ENCODE peak calls at places on chromosomes 13 and 19, in five cellular contexts. O is astrocyte, A is cardiac fibroblast, K is body of pancreas, G is osteocyte. W is an unnamed sample.

GRCh38 chr13:67070306-67070705 is 159.8 kb downstream of the PCDH9 start:
- DNase-seq in K (no peak), A (no peak), G (no peak), O (no peak), W (no peak)

GRCh38 chr19:52786078-52786463 is 520 bp downstream of the ZNF600 start:
- DNase-seq in A (no peak), O (no peak), K (peak), G (no peak), W (no peak)

GRCh38 chr13:78602561-78603239 is 652 bp downstream of the POU4F1 start:
- DNase-seq in K (no peak), G (no peak), O (no peak), A (no peak), W (no peak)

GRCh38 chr19:16143399-16144215 is at the start of gene HSH2D:
- DNase-seq in G (no peak), O (no peak), K (peak), A (no peak), W (no peak)

GRCh38 chr13:41457589-41458186 is 338 bp downstream of the RGCC start:
- DNase-seq in K (no peak), O (no peak), G (no peak), A (no peak), W (peak)

GRCh38 chr19:1929051-1929742 is 11.8 kb upstream of the CSNK1G2 start:
- DNase-seq in G (peak), O (peak), A (peak), K (peak), W (peak)

GRCh38 chr19:10797541-10798256 is 38.3 kb downstream of the TMED1 start:
- DNase-seq in K (no peak), O (no peak), A (peak), G (no peak), W (no peak)

GRCh38 chr19:6663236-6664187 is 6.4 kb downstream of the TNFSF14 start:
- DNase-seq in G (no peak), O (no peak), K (no peak), A (no peak), W (no peak)

GRCh38 chr13:32824671-32825070 is 191.6 kb upstream of the KL start:
- DNase-seq in O (peak), K (no peak), G (no peak), A (peak), W (no peak)

GRCh38 chr13:104132849-104133248 is 1066.6 kb upstream of the SLC10A2 start:
- DNase-seq in O (no peak), G (no peak), A (no peak), K (no peak), W (no peak)

GRCh38 chr19:1133471-1133929 is 29.7 kb downstream of the GPX4 start:
- DNase-seq in K (no peak), A (no peak), G (no peak), O (no peak), W (no peak)

GRCh38 chr19:13865578-13866462 is 11.1 kb upstream of the NANOS3 start:
- DNase-seq in K (no peak), O (no peak), G (no peak), A (no peak), W (no peak)

GRCh38 chr13:99572921-99573320 is 71.6 kb downstream of the TM9SF2 start:
- DNase-seq in A (peak), K (no peak), O (peak), G (no peak), W (no peak)

GRCh38 chr19:18346091-18346490 is 5.7 kb downstream of the PGPEP1 start:
- DNase-seq in O (no peak), G (no peak), A (no peak), K (no peak), W (no peak)

GRCh38 chr19:35284153-35285140 is 2.1 kb downstream of the HAMP start:
- DNase-seq in K (no peak), G (no peak), A (no peak), O (no peak), W (no peak)

GRCh38 chr13:90943961-90944360 is 403.5 kb upstream of the MIR17HG start:
- DNase-seq in O (no peak), G (no peak), K (no peak), A (no peak), W (no peak)

GRCh38 chr13:60412909-60413616 is 16.0 kb downstream of the TDRD3 start:
- DNase-seq in A (no peak), G (no peak), K (no peak), O (no peak), W (no peak)

GRCh38 chr19:16327501-16327900 is 2.9 kb downstream of the KLF2 start:
- DNase-seq in O (no peak), G (no peak), K (no peak), A (peak), W (no peak)

GRCh38 chr13:109348514-109349340 is 437.7 kb downstream of the IRS2 start:
- DNase-seq in O (peak), G (no peak), A (peak), K (no peak), W (no peak)

GRCh38 chr13:50081106-50081898 is 66.1 kb downstream of the KCNRG start:
- DNase-seq in A (no peak), O (no peak), G (peak), K (peak), W (peak)

GRCh38 chr19:2312819-2313501 is 5.0 kb upstream of the LINGO3 start:
- DNase-seq in A (no peak), G (no peak), O (no peak), K (no peak), W (no peak)

GRCh38 chr19:18333680-18334079 is 6.7 kb upstream of the PGPEP1 start:
- DNase-seq in A (no peak), K (no peak), O (no peak), G (no peak), W (no peak)

GRCh38 chr13:25192489-25192888 is 20.4 kb upstream of the AMER2 start:
- DNase-seq in A (no peak), K (no peak), G (no peak), O (no peak), W (no peak)

GRCh38 chr19:7874080-7874856 is at the start of gene PRR36:
- DNase-seq in G (no peak), K (peak), A (no peak), O (no peak), W (peak)

GRCh38 chr13:92681239-92681638 is 545.4 kb upstream of the GPC6 start:
- DNase-seq in A (no peak), K (no peak), G (no peak), O (no peak), W (no peak)

GRCh38 chr19:16620018-16620417 is 8.0 kb downstream of the MED26 start:
- DNase-seq in O (no peak), A (no peak), G (no peak), K (no peak), W (no peak)

GRCh38 chr19:16417660-16418596 is 53.8 kb downstream of the EPS15L1 start:
- DNase-seq in A (peak), G (peak), O (no peak), K (peak), W (peak)

GRCh38 chr13:112616586-112617381 is 28.8 kb upstream of the TUBGCP3 start:
- DNase-seq in A (peak), G (peak), O (peak), K (peak), W (peak)

GRCh38 chr19:41166888-41167804 is 25.9 kb upstream of the CYP2S1 start:
- DNase-seq in O (no peak), K (no peak), G (no peak), A (no peak), W (no peak)

GRCh38 chr13:114067381-114067885 is 65.0 kb downstream of the RASA3 start:
- DNase-seq in G (no peak), K (no peak), A (peak), O (peak), W (no peak)

GRCh38 chr13:99103536-99103935 is 97.1 kb upstream of the UBAC2 start:
- DNase-seq in G (peak), O (no peak), A (no peak), K (no peak), W (no peak)

GRCh38 chr13:20159646-20160345 is 1.1 kb downstream of the GJA3 start:
- DNase-seq in K (no peak), O (peak), A (no peak), G (no peak), W (no peak)

GRCh38 chr13:107743100-107743499 is 472.2 kb downstream of the LIG4 start:
- DNase-seq in A (no peak), G (no peak), O (no peak), K (no peak), W (no peak)

GRCh38 chr19:47232422-47233211 is 1.6 kb upstream of the BBC3 start:
- DNase-seq in O (peak), K (no peak), A (peak), G (no peak), W (no peak)

GRCh38 chr19:47229674-47230121 is 1.3 kb downstream of the BBC3 start:
- DNase-seq in O (peak), K (no peak), A (peak), G (no peak), W (no peak)

GRCh38 chr19:47230122-47230920 is 678 bp downstream of the BBC3 start:
- DNase-seq in O (peak), K (peak), A (peak), G (peak), W (peak)

GRCh38 chr19:47230921-47231214 is at the start of gene BBC3:
- DNase-seq in A (no peak), O (no peak), K (no peak), G (no peak), W (no peak)

DNA sequence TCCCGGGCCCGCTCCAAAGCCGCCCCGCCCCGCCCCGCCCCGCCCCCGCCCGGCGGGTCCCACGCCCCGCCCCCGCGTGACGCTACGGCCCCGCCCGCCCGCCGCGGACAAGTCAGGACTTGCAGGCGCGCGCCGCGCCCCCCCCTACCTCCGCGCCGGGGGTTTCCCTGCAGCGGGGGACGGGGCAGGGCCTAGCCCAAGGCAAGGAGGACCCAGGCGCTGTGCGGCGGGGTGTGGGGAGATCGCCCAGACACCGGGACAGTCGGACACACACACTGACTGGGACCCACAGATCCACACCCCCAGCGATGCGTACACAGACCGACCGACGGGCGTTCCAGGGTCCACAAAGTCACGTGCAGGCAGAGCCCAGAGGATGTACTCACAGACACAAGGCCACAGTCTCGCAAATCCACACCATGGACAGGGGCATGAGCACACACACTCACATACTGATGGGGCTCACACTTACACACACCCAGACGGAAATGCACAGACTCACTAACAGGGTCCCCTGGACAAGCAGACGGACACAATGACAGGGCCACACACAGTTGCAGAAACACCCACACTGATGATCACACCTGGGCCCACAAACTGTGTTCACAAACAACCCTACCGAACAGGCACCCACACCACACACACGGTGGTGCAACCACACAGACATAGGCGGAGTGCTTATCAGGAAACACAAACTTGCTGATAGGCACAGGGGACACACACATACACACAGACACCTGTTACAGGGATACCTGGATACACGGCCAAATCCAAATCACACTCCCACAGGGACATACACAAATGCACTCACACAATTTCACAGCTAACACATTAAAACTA is 436 bp upstream of the BBC3 start:
- DNase-seq in A (peak), G (peak), K (peak), O (peak), W (peak)
- TF ChIP-seq CTCF in A (no peak), G (no peak), K (no peak), O (no peak), W (no peak)

DNA sequence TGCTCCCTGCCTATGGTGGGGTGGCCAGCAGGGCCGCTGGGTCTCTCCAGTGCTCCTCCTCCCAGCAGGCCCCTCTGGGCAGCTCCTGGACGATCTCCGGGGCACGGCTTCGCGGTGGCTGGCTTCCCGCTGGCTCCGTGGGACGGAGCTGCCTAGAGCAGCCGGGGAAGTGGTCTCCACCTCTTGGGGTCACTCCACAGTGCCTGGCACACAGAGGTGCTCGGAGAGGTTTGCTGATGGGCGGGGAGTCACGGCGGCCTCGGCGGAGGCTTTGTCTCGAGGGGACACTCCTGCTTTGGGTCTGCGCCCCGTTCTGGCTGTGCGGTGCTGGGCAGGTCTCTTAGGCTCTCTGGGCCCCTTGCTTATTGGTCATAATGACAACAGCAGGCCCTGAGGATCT is 9.9 kb upstream of the CACTIN start:
- DNase-seq in O (no peak), G (no peak), A (no peak), K (no peak), W (no peak)
- TF ChIP-seq CTCF in O (no peak), G (no peak), A (no peak), K (no peak), W (no peak)

DNA sequence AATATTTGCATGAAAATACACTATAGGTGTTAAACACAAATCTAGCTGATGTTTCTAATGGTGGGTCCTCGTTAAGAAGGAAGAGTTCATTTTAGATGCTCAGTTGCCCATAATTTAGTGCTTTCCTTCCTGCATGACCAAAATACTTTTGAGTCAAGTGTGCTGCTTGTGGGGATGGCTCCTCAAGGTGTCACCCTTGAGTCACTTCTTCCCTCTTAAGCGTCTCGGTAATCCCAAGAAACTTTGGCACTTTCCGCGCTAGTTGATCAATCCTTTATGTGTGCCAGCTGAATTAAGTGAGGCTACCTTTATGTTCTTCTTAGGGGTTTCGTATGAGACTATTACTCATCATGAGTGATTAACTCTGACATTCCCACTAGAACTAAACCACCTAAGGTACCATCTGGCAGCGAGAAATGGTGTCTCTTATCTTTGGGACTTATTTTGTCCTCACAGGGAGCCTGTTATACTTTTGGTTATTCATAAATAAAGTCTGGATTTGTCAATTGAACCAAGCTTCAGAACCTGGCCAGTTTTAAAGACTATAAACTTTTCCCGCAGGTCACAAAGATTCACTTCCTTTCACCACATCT is 106.8 kb downstream of the NHLRC3 start:
- DNase-seq in G (no peak), K (peak), A (peak), O (peak), W (peak)
- TF ChIP-seq CTCF in G (peak), K (peak), A (peak), O (peak), W (peak)

GRCh38 chr13:75829874-75830273 is 193.7 kb downstream of the LMO7 start:
- DNase-seq in G (no peak), O (peak), A (no peak), K (no peak), W (no peak)

GRCh38 chr13:75825599-75825998 is 189.5 kb downstream of the LMO7 start:
- DNase-seq in K (no peak), O (no peak), G (no peak), A (no peak), W (no peak)

GRCh38 chr13:75830842-75831241 is 194.7 kb downstream of the LMO7 start:
- DNase-seq in O (peak), K (no peak), A (peak), G (no peak), W (no peak)

GRCh38 chr13:75825161-75825560 is 189.0 kb downstream of the LMO7 start:
- DNase-seq in O (no peak), K (no peak), G (no peak), A (no peak), W (no peak)

DNA sequence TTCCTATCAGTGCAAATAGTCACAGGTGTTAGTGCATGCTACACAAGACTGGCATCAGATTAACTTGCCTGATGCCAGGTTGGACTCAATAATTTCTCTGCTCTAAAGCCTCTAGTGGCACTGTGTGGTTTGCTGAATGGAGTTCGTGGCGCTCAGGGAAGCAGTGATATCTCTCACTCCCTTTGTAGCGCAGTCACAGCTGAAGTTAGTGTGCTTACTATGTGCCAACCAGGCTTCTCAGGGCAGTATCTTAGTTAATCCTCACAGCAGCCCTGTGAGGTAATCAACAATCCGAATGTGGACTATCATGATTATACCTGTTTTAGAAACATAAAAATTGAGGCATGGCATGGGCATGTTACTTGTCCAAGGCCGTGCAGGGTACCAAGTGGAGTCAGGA is 190.3 kb downstream of the LMO7 start:
- DNase-seq in G (no peak), A (no peak), O (no peak), K (no peak), W (no peak)
- TF ChIP-seq CTCF in G (no peak), A (no peak), O (no peak), K (no peak), W (no peak)

DNA sequence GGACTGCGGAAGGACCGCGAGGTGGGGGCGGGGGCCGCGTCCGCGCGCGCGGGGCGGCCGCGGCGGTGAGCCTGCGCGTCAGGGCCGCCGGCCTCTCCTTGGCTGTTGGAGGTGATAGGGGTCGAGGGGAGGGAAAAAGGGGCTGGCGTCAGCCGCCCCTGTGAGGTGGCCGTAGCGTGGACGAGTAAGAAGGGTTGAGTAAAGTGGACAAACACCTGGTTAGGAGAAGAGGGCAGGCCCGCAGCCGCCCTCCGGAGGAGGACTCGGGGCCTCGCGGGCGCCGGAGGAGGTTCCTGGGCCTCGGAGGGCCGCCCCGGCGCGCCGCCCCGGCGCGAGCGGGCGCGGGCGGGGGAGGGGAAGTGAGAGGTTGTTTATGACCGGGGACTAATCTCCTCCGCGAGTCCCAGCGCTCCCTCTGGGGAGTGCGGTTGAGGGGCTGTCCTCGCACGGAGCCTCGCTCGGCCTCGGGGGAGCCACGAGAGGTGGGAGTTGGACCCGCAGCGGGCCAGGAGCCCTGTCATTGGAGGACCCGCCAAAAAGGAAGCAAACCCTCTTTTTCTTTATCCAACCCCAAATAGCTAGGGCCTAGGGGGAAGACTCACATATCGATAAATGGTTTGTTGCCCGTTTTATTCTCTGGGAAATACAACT is 597 bp upstream of the INTS6 start:
- DNase-seq in O (no peak), A (no peak), G (no peak), K (peak), W (no peak)
- TF ChIP-seq CTCF in O (no peak), A (no peak), G (no peak), K (no peak), W (no peak)

DNA sequence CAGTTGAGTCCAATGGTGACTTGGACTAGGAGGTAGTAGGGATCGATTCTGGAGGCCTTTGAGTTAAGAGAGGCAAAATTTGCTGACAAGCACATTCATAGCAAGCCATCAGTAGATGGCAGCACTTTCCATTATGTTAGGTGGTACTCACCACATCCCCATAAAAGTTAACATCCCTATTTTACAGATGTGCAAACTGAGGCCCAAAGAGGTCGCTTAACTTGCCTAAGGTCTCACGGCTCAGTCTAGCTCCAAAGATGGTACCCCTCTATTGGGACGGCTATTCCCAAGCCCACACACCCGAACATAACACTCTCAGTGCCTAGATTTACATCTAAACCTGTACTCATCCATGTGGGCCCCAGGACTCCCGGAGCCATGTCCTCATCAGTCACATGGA is 21.5 kb upstream of the FOSB start:
- DNase-seq in K (no peak), A (peak), G (no peak), O (no peak), W (no peak)
- TF ChIP-seq CTCF in K (no peak), A (peak), G (peak), O (peak), W (peak)